ENCODE peak calls at places on chromosomes 2 and 18, in four cellular contexts. One of them, this sample, is unnamed.

GRCh38 chr18:76993085-76993382 is 139.5 kb downstream of the MBP start:
- DNase-seq in pancreas: no peak
- DNase-seq in GM13977: no peak
- DNase-seq in CD4-positive, alpha-beta T cell: no peak
- DNase-seq in this sample: no peak

GRCh38 chr2:145769053-145769716 is 1249.3 kb upstream of the ZEB2 start:
- DNase-seq in pancreas: no peak
- DNase-seq in GM13977: no peak
- DNase-seq in CD4-positive, alpha-beta T cell: no peak
- DNase-seq in this sample: no peak

GRCh38 chr2:54081574-54081973 is 33.8 kb upstream of the ACYP2 start:
- DNase-seq in pancreas: no peak
- DNase-seq in GM13977: peak
- DNase-seq in CD4-positive, alpha-beta T cell: no peak
- DNase-seq in this sample: no peak

GRCh38 chr2:14999114-14999661 is 366.7 kb downstream of the LRATD1 start:
- DNase-seq in pancreas: no peak
- DNase-seq in GM13977: no peak
- DNase-seq in CD4-positive, alpha-beta T cell: no peak
- DNase-seq in this sample: no peak

GRCh38 chr2:84527137-84528129 is 11.1 kb downstream of the DNAH6 start:
- DNase-seq in pancreas: no peak
- DNase-seq in GM13977: no peak
- DNase-seq in CD4-positive, alpha-beta T cell: no peak
- DNase-seq in this sample: no peak

GRCh38 chr2:3349211-3349693 is 28.4 kb downstream of the EIPR1 start:
- DNase-seq in pancreas: peak
- DNase-seq in GM13977: no peak
- DNase-seq in CD4-positive, alpha-beta T cell: no peak
- DNase-seq in this sample: no peak

GRCh38 chr2:161358838-161359237 is 50.6 kb downstream of the PSMD14 start:
- DNase-seq in pancreas: no peak
- DNase-seq in GM13977: no peak
- DNase-seq in CD4-positive, alpha-beta T cell: no peak
- DNase-seq in this sample: no peak

GRCh38 chr18:21656402-21656801 is 44.3 kb downstream of the SNRPD1 start:
- DNase-seq in pancreas: no peak
- DNase-seq in GM13977: no peak
- DNase-seq in CD4-positive, alpha-beta T cell: no peak
- DNase-seq in this sample: peak

GRCh38 chr2:98870516-98871158 is 65.4 kb downstream of the CRACDL start:
- DNase-seq in pancreas: peak
- DNase-seq in GM13977: peak
- DNase-seq in CD4-positive, alpha-beta T cell: no peak
- DNase-seq in this sample: no peak

GRCh38 chr2:38835990-38836389 is 39.7 kb downstream of the DHX57 start:
- DNase-seq in pancreas: no peak
- DNase-seq in GM13977: peak
- DNase-seq in CD4-positive, alpha-beta T cell: no peak
- DNase-seq in this sample: no peak

GRCh38 chr2:12769492-12770105 is 52.9 kb downstream of the TRIB2 start:
- DNase-seq in pancreas: no peak
- DNase-seq in GM13977: no peak
- DNase-seq in CD4-positive, alpha-beta T cell: no peak
- DNase-seq in this sample: no peak

GRCh38 chr2:66874411-66874810 is 439.5 kb downstream of the MEIS1 start:
- DNase-seq in pancreas: no peak
- DNase-seq in GM13977: no peak
- DNase-seq in CD4-positive, alpha-beta T cell: no peak
- DNase-seq in this sample: peak

GRCh38 chr2:212609499-212609898 is 70.9 kb upstream of the ERBB4 start:
- DNase-seq in pancreas: no peak
- DNase-seq in GM13977: no peak
- DNase-seq in CD4-positive, alpha-beta T cell: no peak
- DNase-seq in this sample: no peak

GRCh38 chr2:158998486-158999248 is 30.2 kb downstream of the TANC1 start:
- DNase-seq in pancreas: no peak
- DNase-seq in GM13977: no peak
- DNase-seq in CD4-positive, alpha-beta T cell: no peak
- DNase-seq in this sample: no peak

GRCh38 chr2:168118733-168119518 is 128.5 kb downstream of the STK39 start:
- DNase-seq in pancreas: peak
- DNase-seq in GM13977: peak
- DNase-seq in CD4-positive, alpha-beta T cell: no peak
- DNase-seq in this sample: peak

GRCh38 chr2:43005975-43006833 is 213.8 kb upstream of the HAAO start:
- DNase-seq in pancreas: no peak
- DNase-seq in GM13977: no peak
- DNase-seq in CD4-positive, alpha-beta T cell: no peak
- DNase-seq in this sample: no peak

GRCh38 chr18:48905541-48905940 is 45.2 kb downstream of the SMAD7 start:
- DNase-seq in pancreas: no peak
- DNase-seq in GM13977: no peak
- DNase-seq in CD4-positive, alpha-beta T cell: no peak
- DNase-seq in this sample: no peak

GRCh38 chr2:19114754-19115231 is 243.6 kb downstream of the OSR1 start:
- DNase-seq in pancreas: no peak
- DNase-seq in GM13977: no peak
- DNase-seq in CD4-positive, alpha-beta T cell: no peak
- DNase-seq in this sample: no peak

GRCh38 chr2:12725238-12726187 is 8.8 kb downstream of the TRIB2 start:
- DNase-seq in pancreas: no peak
- DNase-seq in GM13977: no peak
- DNase-seq in CD4-positive, alpha-beta T cell: no peak
- DNase-seq in this sample: no peak

GRCh38 chr2:107027797-107028196 is 141.8 kb upstream of the ST6GAL2 start:
- DNase-seq in pancreas: no peak
- DNase-seq in GM13977: no peak
- DNase-seq in CD4-positive, alpha-beta T cell: no peak
- DNase-seq in this sample: no peak

GRCh38 chr2:189267491-189267890 is 87.9 kb upstream of the COL5A2 start:
- DNase-seq in pancreas: no peak
- DNase-seq in GM13977: no peak
- DNase-seq in CD4-positive, alpha-beta T cell: no peak
- DNase-seq in this sample: peak

GRCh38 chr2:238235331-238235732 is 4.5 kb downstream of the HES6 start:
- DNase-seq in pancreas: no peak
- DNase-seq in GM13977: no peak
- DNase-seq in CD4-positive, alpha-beta T cell: no peak
- DNase-seq in this sample: peak

GRCh38 chr2:168185583-168186274 is 61.7 kb downstream of the STK39 start:
- DNase-seq in pancreas: no peak
- DNase-seq in GM13977: no peak
- DNase-seq in CD4-positive, alpha-beta T cell: no peak
- DNase-seq in this sample: no peak

GRCh38 chr2:179927041-179927440 is 65.6 kb upstream of the ZNF385B start:
- DNase-seq in pancreas: no peak
- DNase-seq in GM13977: no peak
- DNase-seq in CD4-positive, alpha-beta T cell: no peak
- DNase-seq in this sample: peak

GRCh38 chr2:32058130-32058529 is 5.2 kb upstream of the SPAST start:
- DNase-seq in pancreas: no peak
- DNase-seq in GM13977: no peak
- DNase-seq in CD4-positive, alpha-beta T cell: no peak
- DNase-seq in this sample: peak

GRCh38 chr18:21316296-21316695 is 74.3 kb downstream of the GREB1L start:
- DNase-seq in pancreas: no peak
- DNase-seq in GM13977: no peak
- DNase-seq in CD4-positive, alpha-beta T cell: no peak
- DNase-seq in this sample: no peak

GRCh38 chr18:79603321-79604204 is 76.0 kb upstream of the CTDP1 start:
- DNase-seq in pancreas: no peak
- DNase-seq in GM13977: no peak
- DNase-seq in CD4-positive, alpha-beta T cell: no peak
- DNase-seq in this sample: no peak

GRCh38 chr2:215553946-215554345 is 118.1 kb upstream of the FN1 start:
- DNase-seq in pancreas: no peak
- DNase-seq in GM13977: no peak
- DNase-seq in CD4-positive, alpha-beta T cell: no peak
- DNase-seq in this sample: no peak

GRCh38 chr18:48946329-48946835 is 4.4 kb downstream of the SMAD7 start:
- DNase-seq in pancreas: no peak
- DNase-seq in GM13977: no peak
- DNase-seq in CD4-positive, alpha-beta T cell: no peak
- DNase-seq in this sample: peak

GRCh38 chr2:25951071-25951547 is 31.2 kb downstream of the KIF3C start:
- DNase-seq in pancreas: peak
- DNase-seq in GM13977: peak
- DNase-seq in CD4-positive, alpha-beta T cell: peak
- DNase-seq in this sample: peak

GRCh38 chr2:205188516-205189138 is 493.7 kb upstream of the NRP2 start:
- DNase-seq in pancreas: peak
- DNase-seq in GM13977: no peak
- DNase-seq in CD4-positive, alpha-beta T cell: no peak
- DNase-seq in this sample: no peak

GRCh38 chr2:176002684-176003225 is 688 bp upstream of the LNPK start:
- DNase-seq in pancreas: no peak
- DNase-seq in GM13977: peak
- DNase-seq in CD4-positive, alpha-beta T cell: no peak
- DNase-seq in this sample: no peak

GRCh38 chr2:70087703-70088507 is 628 bp downstream of the PCBP1 start:
- DNase-seq in pancreas: peak
- DNase-seq in GM13977: peak
- DNase-seq in CD4-positive, alpha-beta T cell: peak
- DNase-seq in this sample: peak

GRCh38 chr18:47758000-47758399 is 172.5 kb downstream of the SMAD2 start:
- DNase-seq in pancreas: no peak
- DNase-seq in GM13977: no peak
- DNase-seq in CD4-positive, alpha-beta T cell: no peak
- DNase-seq in this sample: no peak

GRCh38 chr2:220460257-220460985 is 833.0 kb downstream of the SLC4A3 start:
- DNase-seq in pancreas: no peak
- DNase-seq in GM13977: no peak
- DNase-seq in CD4-positive, alpha-beta T cell: no peak
- DNase-seq in this sample: peak
- TF ChIP-seq CTCF in pancreas: no peak
- TF ChIP-seq CTCF in GM13977: no peak
- TF ChIP-seq CTCF in CD4-positive, alpha-beta T cell: no peak
- TF ChIP-seq CTCF in this sample: peak

GRCh38 chr2:46317092-46317486 is 19.9 kb downstream of the EPAS1 start:
- DNase-seq in pancreas: no peak
- DNase-seq in GM13977: no peak
- DNase-seq in CD4-positive, alpha-beta T cell: no peak
- DNase-seq in this sample: no peak

GRCh38 chr2:46319711-46320110 is 22.5 kb downstream of the EPAS1 start:
- DNase-seq in pancreas: no peak
- DNase-seq in GM13977: no peak
- DNase-seq in CD4-positive, alpha-beta T cell: no peak
- DNase-seq in this sample: no peak

GRCh38 chr2:46323671-46324207 is 26.5 kb downstream of the EPAS1 start:
- DNase-seq in pancreas: no peak
- DNase-seq in GM13977: no peak
- DNase-seq in CD4-positive, alpha-beta T cell: no peak
- DNase-seq in this sample: no peak

GRCh38 chr2:46318579-46319460 is 21.6 kb downstream of the EPAS1 start:
- DNase-seq in pancreas: no peak
- DNase-seq in GM13977: no peak
- DNase-seq in CD4-positive, alpha-beta T cell: no peak
- DNase-seq in this sample: no peak

GRCh38 chr2:46320141-46320567 is 22.9 kb downstream of the EPAS1 start:
- DNase-seq in pancreas: no peak
- DNase-seq in GM13977: no peak
- DNase-seq in CD4-positive, alpha-beta T cell: no peak
- DNase-seq in this sample: no peak
- TF ChIP-seq CTCF in pancreas: no peak
- TF ChIP-seq CTCF in GM13977: no peak
- TF ChIP-seq CTCF in CD4-positive, alpha-beta T cell: no peak
- TF ChIP-seq CTCF in this sample: no peak

DNA sequence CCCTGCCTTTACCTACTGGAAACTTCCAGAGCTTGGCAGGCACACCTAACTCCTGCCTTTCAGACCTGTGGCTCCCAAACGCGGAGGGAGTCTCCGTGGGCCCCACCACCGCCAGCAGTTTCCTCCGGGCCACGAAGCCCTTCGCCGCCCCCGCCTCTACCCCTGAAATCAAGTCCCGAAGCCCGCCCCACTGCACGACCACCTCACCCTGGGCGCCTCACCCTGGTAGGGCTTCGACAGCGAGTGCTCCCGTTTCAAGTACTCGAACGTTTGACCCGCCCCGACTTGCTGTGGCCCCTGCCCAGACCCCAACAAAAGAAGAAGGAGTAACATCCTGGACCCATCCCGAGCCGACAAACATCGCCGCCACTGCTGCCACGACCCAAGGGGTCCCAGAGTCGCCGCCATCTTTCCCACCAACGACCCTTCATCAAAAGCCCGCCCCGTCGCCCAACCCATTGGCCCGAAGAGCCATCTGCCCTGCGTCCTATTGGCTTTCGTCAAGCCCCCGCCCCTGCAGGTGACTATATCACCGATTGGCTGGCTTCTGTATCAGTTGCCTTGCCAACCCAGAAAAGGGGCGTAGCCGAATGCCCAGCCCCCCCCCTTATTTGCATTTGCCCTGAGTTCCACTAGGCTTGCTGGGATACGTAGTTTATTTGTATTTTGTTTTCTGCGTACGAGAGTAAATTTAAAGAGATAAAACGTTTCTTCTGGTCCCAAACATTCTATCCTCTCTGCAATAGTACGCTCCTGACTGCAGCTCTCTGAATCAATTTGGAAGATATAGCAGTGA is at the start of gene LMAN2L:
- DNase-seq in pancreas: peak
- DNase-seq in GM13977: peak
- DNase-seq in CD4-positive, alpha-beta T cell: peak
- DNase-seq in this sample: peak
- TF ChIP-seq CTCF in pancreas: no peak
- TF ChIP-seq CTCF in GM13977: peak
- TF ChIP-seq CTCF in CD4-positive, alpha-beta T cell: no peak
- TF ChIP-seq CTCF in this sample: no peak

GRCh38 chr2:144670080-144670479 is 150.2 kb upstream of the ZEB2 start:
- DNase-seq in pancreas: no peak
- DNase-seq in GM13977: no peak
- DNase-seq in CD4-positive, alpha-beta T cell: no peak
- DNase-seq in this sample: no peak
- TF ChIP-seq CTCF in pancreas: no peak
- TF ChIP-seq CTCF in GM13977: no peak
- TF ChIP-seq CTCF in CD4-positive, alpha-beta T cell: no peak
- TF ChIP-seq CTCF in this sample: no peak